ENCODE peak calls at places on chromosomes 6 and 20, in five cellular contexts. B, N, T, I and S are unnamed samples.

GRCh38 chr6:11427827-11428245 is 109.7 kb upstream of the TMEM170B start:
- DNase-seq in B (no peak), N (peak; percentile 33), T (no peak), I (peak; percentile 55), S (no peak)

GRCh38 chr6:4433199-4433598 is 297.8 kb upstream of the ECI2 start:
- DNase-seq in B (no peak), N (no peak), T (no peak), I (no peak), S (no peak)

GRCh38 chr6:82330171-82330804 is 33.3 kb upstream of the TPBG start:
- DNase-seq in B (no peak), N (no peak), T (no peak), I (no peak), S (no peak)

GRCh38 chr6:148335582-148335981 is 7.1 kb upstream of the SASH1 start:
- DNase-seq in B (peak; percentile 50), N (peak; percentile 40), T (no peak), I (no peak), S (no peak)

GRCh38 chr20:54093423-54094267 is 23.3 kb upstream of the BCAS1 start:
- DNase-seq in B (no peak), N (no peak), T (no peak), I (no peak), S (no peak)

GRCh38 chr6:5215181-5215580 is 45.6 kb downstream of the LYRM4 start:
- DNase-seq in B (no peak), N (peak; percentile 55), T (no peak), I (no peak), S (no peak)

GRCh38 chr6:42405025-42405424 is 46.7 kb downstream of the TRERF1 start:
- DNase-seq in B (no peak), N (peak; percentile 86), T (no peak), I (no peak), S (no peak)

GRCh38 chr6:132084811-132085509 is 133.8 kb upstream of the CCN2 start:
- DNase-seq in B (peak; percentile 45), N (peak; percentile 99), T (no peak), I (no peak), S (no peak)

GRCh38 chr20:16922834-16923233 is 174.7 kb downstream of the OTOR start:
- DNase-seq in B (peak; percentile 47), N (peak; percentile 95), T (no peak), I (no peak), S (no peak)

GRCh38 chr6:7391244-7391643 is 1.6 kb downstream of the RIOK1 start:
- DNase-seq in B (no peak), N (no peak), T (no peak), I (no peak), S (no peak)
- TF ChIP-seq MAFK in B (no peak), N (no peak), T (no peak), I (no peak), S (no peak)

DNA sequence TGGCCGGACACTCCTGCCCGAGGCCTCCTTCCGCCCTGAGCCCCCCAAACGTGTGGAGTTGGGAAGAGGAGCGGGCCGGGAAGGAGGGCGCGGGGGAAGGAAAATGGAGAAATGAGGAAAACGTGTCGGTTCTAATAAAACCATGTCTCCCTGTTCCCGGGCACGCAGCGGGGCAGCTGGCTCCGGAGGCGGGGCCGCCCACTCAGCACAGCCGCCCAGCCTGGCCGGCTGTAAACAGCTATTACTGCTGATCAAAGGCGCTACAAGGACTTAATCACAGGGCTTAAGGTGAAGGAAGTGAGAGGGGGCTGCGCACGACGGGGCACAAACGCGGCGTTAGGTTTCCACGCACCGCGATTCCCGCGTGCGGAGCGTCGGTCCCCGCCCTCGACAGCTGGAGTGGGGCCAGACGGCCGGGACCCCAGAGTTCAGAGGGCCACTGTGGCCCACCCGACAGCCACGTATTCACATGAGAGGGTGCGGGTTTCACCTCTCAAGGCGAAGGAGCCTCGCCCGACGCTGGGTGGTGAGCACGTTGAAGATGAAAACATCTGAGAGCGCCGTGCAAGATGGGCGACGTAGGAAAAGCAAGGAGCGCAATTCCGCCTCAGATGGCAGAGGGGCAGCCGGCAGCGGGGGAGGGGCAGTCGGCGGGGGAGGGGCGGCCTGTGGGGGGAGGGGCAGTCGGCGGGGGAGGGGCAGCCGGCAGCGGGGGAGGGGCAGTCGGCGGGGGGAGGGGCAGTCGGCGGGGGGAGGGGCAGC is 114.1 kb downstream of the DLL1 start:
- DNase-seq in B (peak; percentile 19), N (no peak), T (no peak), I (no peak), S (no peak)
- TF ChIP-seq MAFK in B (no peak), N (no peak), T (no peak), I (no peak), S (no peak)

GRCh38 chr6:3386374-3386857 is 70.4 kb downstream of the SLC22A23 start:
- DNase-seq in B (no peak), N (no peak), T (no peak), I (no peak), S (no peak)

GRCh38 chr6:3384346-3385143 is 72.3 kb downstream of the SLC22A23 start:
- DNase-seq in B (no peak), N (no peak), T (no peak), I (no peak), S (no peak)

GRCh38 chr6:3383525-3383924 is 73.3 kb downstream of the SLC22A23 start:
- DNase-seq in B (peak; percentile 24), N (peak; percentile 72), T (peak; percentile 74), I (peak; percentile 88), S (no peak)

GRCh38 chr6:3382399-3383279 is 74.2 kb downstream of the SLC22A23 start:
- DNase-seq in B (peak; percentile 53), N (peak; percentile 14), T (no peak), I (peak; percentile 94), S (no peak)

DNA sequence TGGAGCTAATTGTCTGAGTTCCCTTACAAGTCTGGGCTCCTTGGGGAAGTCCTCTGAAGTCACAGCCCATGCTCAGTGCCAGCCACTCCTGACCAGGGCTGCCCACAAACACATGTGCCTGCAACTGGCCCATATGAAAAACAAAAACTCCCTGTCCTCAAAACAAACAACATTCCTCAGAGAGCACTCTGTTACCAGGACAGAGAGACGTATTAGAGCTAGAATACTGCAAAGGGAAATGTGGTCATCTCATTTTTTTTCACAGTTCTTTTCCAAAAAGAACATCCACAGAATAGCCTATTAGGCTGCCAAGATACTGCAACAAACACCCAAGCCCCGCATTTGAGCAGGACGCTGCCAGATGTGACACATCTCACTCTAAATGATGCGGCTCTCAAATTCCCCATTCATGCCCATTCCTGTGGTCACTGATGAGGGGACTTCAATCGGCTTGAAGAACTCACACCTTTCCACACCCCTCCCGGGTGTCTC is 71.1 kb downstream of the SLC22A23 start:
- DNase-seq in B (no peak), N (no peak), T (no peak), I (no peak), S (no peak)
- TF ChIP-seq MAFK in B (no peak), N (no peak), T (no peak), I (no peak), S (no peak)

GRCh38 chr6:169454872-169455204 is 201.2 kb upstream of the THBS2 start:
- DNase-seq in B (no peak), N (no peak), T (no peak), I (no peak), S (no peak)

GRCh38 chr6:169455470-169455869 is 201.8 kb upstream of the THBS2 start:
- DNase-seq in B (no peak), N (no peak), T (no peak), I (no peak), S (no peak)

GRCh38 chr6:169453221-169453620 is 199.6 kb upstream of the THBS2 start:
- DNase-seq in B (no peak), N (no peak), T (no peak), I (no peak), S (no peak)

GRCh38 chr6:169452869-169453186 is 199.2 kb upstream of the THBS2 start:
- DNase-seq in B (no peak), N (peak; percentile 19), T (no peak), I (no peak), S (no peak)

DNA sequence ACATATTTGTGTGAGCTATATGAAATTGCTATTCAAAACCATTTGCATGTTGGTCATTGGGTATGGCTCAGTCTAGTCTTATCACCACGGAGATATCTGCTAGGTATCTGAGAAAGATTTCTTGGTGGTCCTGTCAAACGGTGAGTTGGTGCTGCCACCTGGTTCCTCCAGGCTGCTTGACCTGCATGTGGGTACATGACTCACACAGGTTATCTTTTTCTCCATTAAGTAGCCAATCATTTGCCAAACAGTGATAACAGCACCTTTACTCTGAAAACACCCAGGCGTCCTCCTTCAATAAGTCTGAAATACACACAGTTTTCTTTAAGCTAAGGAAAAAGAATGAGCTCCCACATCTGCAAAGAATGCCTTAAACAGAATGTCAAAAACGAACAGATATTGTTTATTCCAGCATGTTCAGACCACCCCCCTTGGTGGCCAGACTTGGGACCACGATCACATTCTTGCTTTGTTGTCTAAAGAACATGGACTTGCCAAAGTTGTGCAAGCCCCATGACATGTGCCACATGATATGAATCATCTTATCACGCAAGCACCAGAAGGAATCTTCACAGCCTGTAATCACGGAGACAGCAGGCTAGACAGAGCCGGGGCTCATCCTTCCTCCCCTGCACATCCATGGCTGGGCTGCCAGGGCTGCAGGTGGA is 200.7 kb upstream of the THBS2 start:
- DNase-seq in B (no peak), N (peak; percentile 94), T (peak; percentile 51), I (peak; percentile 11), S (no peak)
- TF ChIP-seq MAFK in B (no peak), N (no peak), T (no peak), I (no peak), S (no peak)

DNA sequence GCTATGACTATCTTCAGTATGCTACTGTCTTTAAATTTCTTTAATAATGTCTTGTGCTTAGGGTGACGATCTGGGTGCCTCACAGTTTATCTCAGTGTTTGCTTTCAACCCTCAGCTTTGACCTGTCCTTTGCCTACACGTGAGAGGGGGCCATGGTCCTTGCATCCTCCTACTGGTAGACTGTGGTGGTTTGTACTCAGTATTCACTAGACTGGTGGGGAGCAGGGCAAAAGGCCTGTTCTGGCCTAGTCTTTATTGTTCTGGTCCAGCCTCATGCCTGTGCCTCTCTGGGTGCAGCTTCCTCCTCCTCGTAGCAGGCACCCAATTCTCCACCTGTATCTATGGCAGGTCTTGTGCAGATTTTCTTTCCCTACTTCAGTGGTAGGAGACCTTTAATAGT is 354.9 kb downstream of the CD109 start:
- DNase-seq in B (no peak), N (no peak), T (no peak), I (no peak), S (no peak)
- TF ChIP-seq MAFK in B (no peak), N (no peak), T (no peak), I (no peak), S (no peak)

GRCh38 chr6:3267162-3267561 is 8.4 kb downstream of the PSMG4 start:
- DNase-seq in B (no peak), N (no peak), T (no peak), I (no peak), S (no peak)

GRCh38 chr6:3266170-3266569 is 7.4 kb downstream of the PSMG4 start:
- DNase-seq in B (no peak), N (no peak), T (no peak), I (no peak), S (no peak)

GRCh38 chr6:3263091-3263490 is 4.3 kb downstream of the PSMG4 start:
- DNase-seq in B (no peak), N (peak; percentile 12), T (no peak), I (no peak), S (no peak)

GRCh38 chr6:3264356-3264755 is 5.6 kb downstream of the PSMG4 start:
- DNase-seq in B (no peak), N (no peak), T (no peak), I (no peak), S (no peak)

DNA sequence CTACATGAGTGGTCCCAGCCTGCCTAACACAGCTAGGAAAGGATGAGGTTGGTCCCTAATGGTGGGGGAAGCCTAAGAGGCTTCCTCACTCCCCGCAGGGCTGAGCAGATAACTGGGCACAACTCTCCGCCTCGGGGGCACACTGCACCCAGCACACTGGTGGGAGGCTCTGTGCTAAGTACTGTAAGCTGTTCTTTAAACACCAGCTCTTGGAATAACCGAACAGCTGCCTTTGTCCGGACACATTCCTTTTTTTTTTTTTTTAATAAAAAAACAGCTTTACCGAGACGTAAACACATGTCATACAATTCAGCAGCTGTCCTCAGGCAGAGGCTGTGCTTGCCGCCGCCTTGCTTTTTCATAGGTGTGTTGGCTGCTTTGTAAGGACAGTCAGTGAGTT is 6.9 kb downstream of the PSMG4 start:
- DNase-seq in B (no peak), N (peak; percentile 16), T (no peak), I (no peak), S (no peak)
- TF ChIP-seq MAFK in B (no peak), N (no peak), T (no peak), I (no peak), S (no peak)